ENCODE peak calls at places on chromosomes 6 and 20, in six cellular contexts. G is trophoblast cell, F is mesendoderm, C is H1, P is IMR-90, O is H9. W is an unnamed sample.

GRCh38 chr6:133977983-133978895 is 25.2 kb downstream of the TBPL1 start:
- DNase-seq in G (no peak), F (no peak), C (no peak), P (peak; percentile 86), O (no peak), W (no peak)

GRCh38 chr20:4795394-4795793 is 73.7 kb downstream of the PRND start:
- DNase-seq in G (no peak), F (peak; percentile 91), C (no peak), P (peak; percentile 80), O (peak; percentile 56), W (no peak)

GRCh38 chr6:3835055-3835731 is 14.0 kb upstream of the FAM50B start:
- DNase-seq in G (no peak), F (peak; percentile 9), C (no peak), P (no peak), O (no peak), W (no peak)

GRCh38 chr6:154111025-154111424 is 72.0 kb downstream of the OPRM1 start:
- DNase-seq in G (no peak), F (no peak), C (no peak), P (no peak), O (no peak), W (no peak)

GRCh38 chr20:20390393-20390792 is 22.5 kb downstream of the INSM1 start:
- DNase-seq in G (peak; percentile 88), F (no peak), C (no peak), P (no peak), O (no peak), W (no peak)

GRCh38 chr6:3744211-3744900 is 7.2 kb downstream of the PXDC1 start:
- DNase-seq in G (no peak), F (no peak), C (no peak), P (no peak), O (no peak), W (no peak)

GRCh38 chr6:91569071-91569470 is 982.2 kb upstream of the MAP3K7 start:
- DNase-seq in G (no peak), F (peak; percentile 3), C (no peak), P (peak; percentile 53), O (no peak), W (no peak)

GRCh38 chr6:108732101-108732870 is 115.9 kb upstream of the ARMC2 start:
- DNase-seq in G (peak; percentile 97), F (peak; percentile 53), C (no peak), P (peak; percentile 46), O (peak; percentile 43), W (no peak)

GRCh38 chr6:27865952-27866369 is 46.2 kb downstream of the OR2B2 start:
- DNase-seq in G (no peak), F (peak; percentile 85), C (peak; percentile 71), P (no peak), O (peak; percentile 66), W (no peak)

GRCh38 chr6:138673317-138674014 is 100.1 kb upstream of the CCDC28A start:
- DNase-seq in G (no peak), F (no peak), C (no peak), P (no peak), O (no peak), W (no peak)

GRCh38 chr6:148513145-148514071 is 170.8 kb downstream of the SASH1 start:
- DNase-seq in G (peak; percentile 4), F (peak; percentile 40), C (no peak), P (peak; percentile 63), O (no peak), W (no peak)

GRCh38 chr6:139296927-139297326 is 5.1 kb upstream of the TXLNB start:
- DNase-seq in G (no peak), F (no peak), C (no peak), P (peak; percentile 69), O (no peak), W (no peak)

GRCh38 chr20:51470907-51471411 is 71.6 kb downstream of the NFATC2 start:
- DNase-seq in G (no peak), F (no peak), C (no peak), P (no peak), O (no peak), W (no peak)

GRCh38 chr20:44792794-44793193 is 17.6 kb downstream of the RIMS4 start:
- DNase-seq in G (no peak), F (no peak), C (no peak), P (no peak), O (no peak), W (no peak)

GRCh38 chr20:20765696-20766095 is 53.3 kb upstream of the RALGAPA2 start:
- DNase-seq in G (no peak), F (no peak), C (no peak), P (no peak), O (no peak), W (no peak)

GRCh38 chr6:35081426-35081851 is 59.7 kb downstream of the TCP11 start:
- DNase-seq in G (no peak), F (no peak), C (no peak), P (peak; percentile 5), O (no peak), W (no peak)

GRCh38 chr6:135063926-135064325 is 9.3 kb upstream of the HBS1L start:
- DNase-seq in G (no peak), F (peak; percentile 72), C (no peak), P (no peak), O (no peak), W (no peak)

GRCh38 chr20:20367681-20368413 is at the start of gene INSM1:
- DNase-seq in G (no peak), F (peak; percentile 40), C (no peak), P (no peak), O (peak; percentile 80), W (peak; percentile 73)

GRCh38 chr20:19071442-19071717 is 141.1 kb upstream of the SLC24A3 start:
- DNase-seq in G (no peak), F (no peak), C (no peak), P (no peak), O (no peak), W (no peak)

GRCh38 chr20:60007452-60007851 is 49.2 kb downstream of the CDH26 start:
- DNase-seq in G (no peak), F (no peak), C (no peak), P (no peak), O (no peak), W (no peak)

GRCh38 chr6:11251553-11252358 is 19.3 kb upstream of the NEDD9 start:
- DNase-seq in G (no peak), F (no peak), C (no peak), P (peak; percentile 64), O (no peak), W (no peak)

GRCh38 chr6:170280689-170281045 is 10.2 kb downstream of the DLL1 start:
- DNase-seq in G (no peak), F (no peak), C (no peak), P (no peak), O (no peak), W (no peak)

GRCh38 chr6:35259946-35260626 is 551 bp downstream of the ZNF76 start:
- DNase-seq in G (peak; percentile 15), F (peak; percentile 90), C (peak; percentile 91), P (peak; percentile 16), O (peak; percentile 93), W (peak; percentile 38)

GRCh38 chr20:52204136-52204535 is 12.6 kb upstream of the ZFP64 start:
- DNase-seq in G (no peak), F (peak; percentile 27), C (no peak), P (no peak), O (no peak), W (no peak)

GRCh38 chr6:43770417-43771209 is 602 bp downstream of the VEGFA start:
- DNase-seq in G (peak; percentile 28), F (peak; percentile 75), C (peak; percentile 84), P (peak; percentile 69), O (no peak), W (peak; percentile 51)

GRCh38 chr6:134074151-134074712 is 21.8 kb upstream of the SLC2A12 start:
- DNase-seq in G (no peak), F (peak; percentile 94), C (peak; percentile 78), P (no peak), O (peak; percentile 92), W (peak; percentile 85)

GRCh38 chr6:43467752-43468151 is 9.6 kb upstream of the TJAP1 start:
- DNase-seq in G (peak; percentile 93), F (peak; percentile 64), C (no peak), P (no peak), O (no peak), W (no peak)

GRCh38 chr6:110517034-110517433 is 40.6 kb upstream of the SLC22A16 start:
- DNase-seq in G (no peak), F (no peak), C (no peak), P (no peak), O (no peak), W (no peak)

GRCh38 chr20:61753196-61753942 is 312.3 kb downstream of the TAF4 start:
- DNase-seq in G (peak; percentile 13), F (peak; percentile 83), C (no peak), P (peak; percentile 55), O (no peak), W (no peak)

GRCh38 chr6:41027799-41028617 is 11.0 kb downstream of the UNC5CL start:
- DNase-seq in G (peak; percentile 65), F (peak; percentile 94), C (peak; percentile 97), P (peak; percentile 44), O (peak; percentile 86), W (peak; percentile 82)
- H2BK120ac ChIP-seq in G (peak overlapping the region; percentile 90), F (no peak overlapping the region), C (no peak overlapping the region), P (peak overlapping the region; percentile 71), O (no peak overlapping the region), W (peak overlapping the region; percentile 20)

GRCh38 chr6:119319694-119320093 is 29.9 kb downstream of the MAN1A1 start:
- DNase-seq in G (no peak), F (no peak), C (no peak), P (no peak), O (no peak), W (no peak)
- H3K4me1 ChIP-seq in G (no peaks in the 10 kb centered on the region), F (no peaks in the 10 kb centered on the region), C (no peaks in the 10 kb centered on the region), P (peaks cover 5% of the 10 kb centered on the region), O (no peaks in the 10 kb centered on the region), W (no peaks in the 10 kb centered on the region)

DNA sequence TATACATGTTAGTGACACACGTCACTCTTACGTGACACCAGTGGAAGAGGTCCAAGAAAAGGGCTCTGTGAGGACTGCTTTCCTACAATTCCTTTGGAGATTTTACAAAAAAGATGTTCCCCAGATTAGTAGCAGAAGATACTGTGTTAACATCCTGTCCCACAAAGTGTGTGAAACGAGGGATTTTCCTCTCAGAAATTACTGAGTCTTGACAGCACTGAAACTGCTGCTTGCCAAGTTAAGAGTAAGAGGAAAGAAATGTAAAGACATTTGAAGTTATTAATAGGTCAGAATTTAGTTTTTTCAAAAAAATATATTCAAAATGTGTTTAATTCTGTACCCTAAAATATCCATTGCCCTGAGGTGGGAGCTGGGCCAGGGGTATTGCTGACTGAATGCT is 58.8 kb upstream of the MAP7 start:
- DNase-seq in G (no peak), F (no peak), C (no peak), P (peak; percentile 94), O (no peak), W (no peak)
- H2AK5ac ChIP-seq in G (no peak overlapping the region), F (no peak overlapping the region), C (no peak overlapping the region), P (peak overlapping the region; percentile 96), O (no peak overlapping the region), W (no peak overlapping the region)

GRCh38 chr6:63553208-63553607 is 19.1 kb upstream of the LOC128125822 start:
- DNase-seq in G (no peak), F (no peak), C (no peak), P (no peak), O (no peak), W (no peak)
- H2BK120ac ChIP-seq in G (no peak overlapping the region), F (no peak overlapping the region), C (no peak overlapping the region), P (no peak overlapping the region), O (no peak overlapping the region), W (no peak overlapping the region)

W was measured in neuronal stem cell.